ENCODE peak calls at places on chromosomes 1 and 21, in seven cellular contexts. P, V, H, G, S, A and E are unnamed samples.

GRCh38 chr1:41233708-41234107 is 8.4 kb downstream of the SCMH1 start:
- DNase-seq in P (no peak), V (no peak), H (no peak), G (no peak), S (no peak), A (no peak), E (no peak)

GRCh38 chr1:145983206-145983675 is 13.1 kb downstream of the TXNIP start:
- DNase-seq in P (no peak), V (no peak), H (no peak), G (no peak), S (no peak), A (no peak), E (peak)

GRCh38 chr1:9691108-9691445 is 39.5 kb downstream of the PIK3CD start:
- DNase-seq in P (no peak), V (no peak), H (no peak), G (no peak), S (peak), A (no peak), E (no peak)

GRCh38 chr1:217189362-217189761 is 441.5 kb downstream of the GPATCH2 start:
- DNase-seq in P (no peak), V (no peak), H (no peak), G (no peak), S (no peak), A (no peak), E (no peak)

GRCh38 chr1:76084685-76085084 is 10.1 kb downstream of the ST6GALNAC3 start:
- DNase-seq in P (no peak), V (no peak), H (no peak), G (no peak), S (no peak), A (no peak), E (no peak)

GRCh38 chr1:41698916-41699860 is 214.7 kb upstream of the EDN2 start:
- DNase-seq in P (no peak), V (no peak), H (no peak), G (no peak), S (no peak), A (no peak), E (no peak)

GRCh38 chr1:19872190-19872589 is 10.0 kb upstream of the OTUD3 start:
- DNase-seq in P (peak), V (peak), H (peak), G (no peak), S (peak), A (no peak), E (peak)

GRCh38 chr21:43644609-43645008 is 14.7 kb downstream of the HSF2BP start:
- DNase-seq in P (no peak), V (no peak), H (peak), G (no peak), S (peak), A (peak), E (no peak)

GRCh38 chr1:32754282-32755097 is 51.9 kb upstream of the SYNC start:
- DNase-seq in P (peak), V (no peak), H (peak), G (peak), S (no peak), A (no peak), E (no peak)

GRCh38 chr1:87151500-87152421 is 176.9 kb upstream of the LMO4 start:
- DNase-seq in P (no peak), V (peak), H (peak), G (peak), S (peak), A (peak), E (peak)

GRCh38 chr1:36436820-36437219 is 13.4 kb downstream of the OSCP1 start:
- DNase-seq in P (no peak), V (no peak), H (peak), G (no peak), S (peak), A (no peak), E (no peak)

GRCh38 chr1:28265577-28265976 is 6.3 kb downstream of the SESN2 start:
- DNase-seq in P (no peak), V (no peak), H (no peak), G (no peak), S (no peak), A (no peak), E (no peak)